ENCODE peak calls at places on chromosomes 4 and X, in ten cellular contexts. E is fibroblast of lung, R is cardiac fibroblast, D is A549, H is AG09309, P is kidney, X is HepG2, T is upper lobe of left lung, B is cardiac muscle cell, M is lung. C is an unnamed sample.

GRCh38 chrX:46703980-46704379 is 54.9 kb downstream of the SLC9A7 start:
- DNase-seq in P (no peak), R (peak; percentile 12), D (no peak), H (no peak), T (no peak), E (peak; percentile 43), M (no peak), X (no peak), B (peak; percentile 3), C (no peak)

GRCh38 chr4:123896446-123897071 is 500.0 kb downstream of the SPRY1 start:
- DNase-seq in B (no peak), R (peak; percentile 90), D (no peak), X (no peak), E (peak; percentile 23), M (no peak), T (no peak), H (no peak), P (no peak), C (no peak)

GRCh38 chrX:54358424-54359211 is 772 bp upstream of the WNK3 start:
- DNase-seq in X (no peak), R (peak; percentile 62), H (no peak), P (peak; percentile 84), M (peak; percentile 38), B (peak; percentile 87), D (no peak), E (peak; percentile 73), T (peak; percentile 24), C (no peak)

GRCh38 chr4:27003602-27004238 is 143.1 kb downstream of the STIM2 start:
- DNase-seq in B (no peak), D (no peak), T (no peak), H (peak; percentile 38), M (no peak), R (peak; percentile 36), X (no peak), P (no peak), E (peak; percentile 74), C (no peak)

GRCh38 chrX:69136546-69137331 is 28.5 kb downstream of the PJA1 start:
- DNase-seq in R (peak; percentile 27), P (peak; percentile 82), E (no peak), H (no peak), M (no peak), X (no peak), D (no peak), T (no peak), B (peak; percentile 42), C (no peak)

GRCh38 chr4:15740764-15741404 is 37.2 kb upstream of the CD38 start:
- DNase-seq in E (no peak), T (no peak), D (no peak), M (no peak), X (peak; percentile 77), B (no peak), R (no peak), H (no peak), P (no peak), C (no peak)

GRCh38 chr4:171812377-171813194 is 618 bp upstream of the GALNTL6 start:
- DNase-seq in H (no peak), M (no peak), T (no peak), B (peak; percentile 15), D (no peak), R (no peak), P (peak; percentile 71), E (peak; percentile 0), X (no peak), C (no peak)

GRCh38 chr4:159248383-159249178 is 145.7 kb downstream of the RAPGEF2 start:
- DNase-seq in D (no peak), B (peak; percentile 53), E (peak; percentile 69), T (no peak), X (peak; percentile 47), H (peak; percentile 57), R (peak; percentile 86), P (no peak), M (no peak), C (peak; percentile 31)

GRCh38 chrX:102154900-102155805 is 624 bp downstream of the BEX5 start:
- DNase-seq in E (no peak), D (no peak), P (peak; percentile 51), R (no peak), X (no peak), H (no peak), T (peak; percentile 21), M (peak; percentile 28), B (peak; percentile 6), C (no peak)

GRCh38 chr4:23762551-23762950 is 127.3 kb downstream of the PPARGC1A start:
- DNase-seq in X (no peak), H (no peak), B (no peak), R (no peak), T (no peak), E (no peak), D (no peak), M (no peak), P (no peak), C (no peak)

GRCh38 chrX:49077941-49078340 is 1.7 kb downstream of the WDR45 start:
- DNase-seq in E (no peak), P (no peak), X (no peak), T (no peak), M (no peak), B (no peak), H (no peak), D (no peak), R (no peak), C (no peak)

GRCh38 chr4:121253961-121254360 is 89.8 kb upstream of the TNIP3 start:
- DNase-seq in H (no peak), B (no peak), E (peak; percentile 1), D (no peak), R (no peak), P (no peak), M (no peak), X (no peak), T (no peak), C (no peak)

GRCh38 chrX:64395568-64395929 is 297 bp upstream of the MTMR8 start:
- DNase-seq in E (no peak), M (no peak), D (no peak), X (no peak), H (no peak), T (no peak), R (no peak), B (no peak), P (no peak), C (no peak)
- H3K4me3 ChIP-seq in E (no peak overlapping the region), M (peak overlapping the region; percentile 71), D (peak overlapping the region; percentile 72), X (no peak overlapping the region), H (no peak overlapping the region), T (peak overlapping the region; percentile 66), R (no peak overlapping the region), B (peak overlapping the region; percentile 40), P (peak overlapping the region; percentile 76), C (peak overlapping the region; percentile 58)

GRCh38 chrX:50447535-50447934 is 23.1 kb downstream of the DGKK start:
- DNase-seq in P (no peak), H (no peak), E (no peak), B (no peak), T (no peak), R (no peak), D (no peak), X (peak; percentile 47), M (no peak), C (no peak)

GRCh38 chrX:50450324-50450723 is 20.3 kb downstream of the DGKK start:
- DNase-seq in H (no peak), R (no peak), B (no peak), E (no peak), T (no peak), M (no peak), D (no peak), P (no peak), X (peak; percentile 46), C (no peak)

GRCh38 chrX:50442426-50443116 is 28.1 kb downstream of the DGKK start:
- DNase-seq in D (no peak), T (no peak), B (no peak), P (no peak), H (no peak), R (no peak), E (no peak), M (no peak), X (no peak), C (no peak)

GRCh38 chrX:50452782-50453181 is 17.8 kb downstream of the DGKK start:
- DNase-seq in M (no peak), P (no peak), X (no peak), R (no peak), E (no peak), D (no peak), H (no peak), B (no peak), T (no peak), C (no peak)

GRCh38 chrX:50448565-50448964 is 22.1 kb downstream of the DGKK start:
- DNase-seq in X (peak; percentile 62), B (no peak), E (no peak), M (no peak), P (no peak), D (peak; percentile 1), H (no peak), R (no peak), T (peak; percentile 24), C (peak; percentile 10)
- TF ChIP-seq CTCF in X (peak; percentile 50), B (no peak), E (no peak), M (no peak), P (no peak), D (no peak), H (no peak), R (no peak), T (no peak), C (peak; percentile 16)

DNA sequence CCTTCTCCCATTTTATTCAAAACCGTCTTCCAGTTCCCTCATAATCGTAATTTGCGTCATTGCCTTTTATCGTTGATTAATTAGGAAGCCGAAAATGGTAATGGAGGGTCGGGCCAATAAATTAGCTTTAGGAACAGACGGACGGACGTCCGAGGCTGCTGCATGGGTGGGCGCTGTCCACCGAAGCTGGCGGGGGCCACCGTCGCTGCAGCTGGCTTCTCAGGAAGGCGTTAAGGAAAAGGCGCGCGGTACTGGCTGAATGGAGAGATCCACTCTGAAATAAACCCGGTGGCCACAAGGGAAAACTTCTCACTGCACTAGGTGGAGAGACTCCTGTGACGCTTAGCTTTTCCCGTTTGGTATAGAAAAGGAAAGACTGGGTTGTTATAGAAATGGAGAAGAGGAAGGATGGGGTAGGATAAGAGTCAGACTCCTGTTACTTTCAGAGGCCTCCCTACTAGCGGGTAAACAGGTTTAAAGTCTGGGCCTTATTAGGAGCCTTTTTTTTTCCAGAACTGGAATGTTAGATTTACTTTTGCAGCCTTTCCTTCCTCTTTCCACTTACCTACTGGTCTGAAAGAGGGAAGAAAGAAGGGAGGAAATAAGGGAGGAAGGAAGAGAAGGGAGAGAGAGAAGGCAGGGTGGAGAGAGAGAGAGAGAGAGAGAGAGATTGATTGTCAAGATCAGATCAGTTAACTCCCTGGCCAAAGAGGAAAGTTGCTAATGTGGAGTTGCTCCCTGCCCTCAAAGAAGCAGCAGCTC is 11.3 kb upstream of the PRDM8 start:
- DNase-seq in D (no peak), P (no peak), X (no peak), T (no peak), B (peak; percentile 30), R (no peak), E (peak; percentile 24), H (no peak), M (no peak), C (no peak)
- H3K4me3 ChIP-seq in D (no peak overlapping the region), P (peak overlapping the region; percentile 65), X (no peak overlapping the region), T (peak overlapping the region; percentile 57), B (peak overlapping the region; percentile 69), R (no peak overlapping the region), E (peak overlapping the region; percentile 80), H (peak overlapping the region; percentile 95), M (no peak overlapping the region), C (no peak overlapping the region)

DNA sequence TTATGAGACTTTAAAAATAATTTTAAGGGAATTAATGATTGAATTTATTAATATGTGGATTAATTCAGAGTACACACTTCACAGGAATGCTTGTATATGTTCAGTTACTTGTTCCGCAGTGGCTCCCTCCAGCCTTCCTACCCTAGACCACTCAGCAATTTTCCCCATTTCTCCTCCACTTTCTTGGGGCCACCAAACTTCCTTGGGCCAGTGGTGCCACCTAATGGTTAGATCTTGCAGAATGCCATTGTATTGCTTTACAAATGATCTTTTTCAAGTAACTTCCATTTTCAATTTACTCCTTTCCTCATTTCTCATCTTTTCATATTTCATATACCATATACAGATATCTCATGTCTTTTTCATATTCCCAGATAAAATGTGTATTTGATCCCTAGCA is 3.6 kb upstream of the RNF175 start:
- DNase-seq in M (no peak), E (no peak), R (no peak), T (no peak), P (no peak), D (no peak), B (no peak), X (no peak), H (no peak), C (no peak)
- TF ChIP-seq CTCF in M (no peak), E (no peak), R (peak; percentile 17), T (no peak), P (no peak), D (no peak), B (peak; percentile 25), X (no peak), H (peak; percentile 7), C (peak; percentile 14)